ENCODE peak calls at places on chromosome 18, in six cellular contexts. I is left ventricle myocardium inferior, N is HCT116, J is RWPE1, M is PC-9, W is cardiac muscle cell. Q is an unnamed sample.

GRCh38 chr18:77162580-77162979 is 30.0 kb upstream of the MBP start:
- DNase-seq in I (no peak), N (no peak), J (no peak), M (no peak), W (no peak), Q (no peak)

GRCh38 chr18:62131305-62131909 is 55.4 kb downstream of the PIGN start:
- DNase-seq in I (no peak), N (peak), J (peak), M (peak), W (peak), Q (peak)

GRCh38 chr18:36872329-36872728 is 43.4 kb downstream of the KIAA1328 start:
- DNase-seq in I (no peak), N (no peak), J (no peak), M (no peak), W (no peak), Q (no peak)

GRCh38 chr18:30163573-30163972 is 879.0 kb downstream of the DSC3 start:
- DNase-seq in I (no peak), N (no peak), J (no peak), M (no peak), W (no peak), Q (no peak)

GRCh38 chr18:37322497-37323035 is 243.0 kb downstream of the CELF4 start:
- DNase-seq in I (no peak), N (peak), J (peak), M (peak), W (peak), Q (no peak)

GRCh38 chr18:8933714-8934284 is 168.7 kb upstream of the NDUFV2 start:
- DNase-seq in I (no peak), N (no peak), J (no peak), M (no peak), W (no peak), Q (no peak)

GRCh38 chr18:60059216-60059615 is 159.4 kb downstream of the PMAIP1 start:
- DNase-seq in I (no peak), N (no peak), J (no peak), M (no peak), W (no peak), Q (no peak)

GRCh38 chr18:74197705-74198341 is 49.5 kb downstream of the TIMM21 start:
- DNase-seq in I (no peak), N (no peak), J (no peak), M (no peak), W (no peak), Q (no peak)

GRCh38 chr18:60873708-60874107 is 459.5 kb upstream of the CDH20 start:
- DNase-seq in I (no peak), N (no peak), J (no peak), M (no peak), W (no peak), Q (no peak)

DNA sequence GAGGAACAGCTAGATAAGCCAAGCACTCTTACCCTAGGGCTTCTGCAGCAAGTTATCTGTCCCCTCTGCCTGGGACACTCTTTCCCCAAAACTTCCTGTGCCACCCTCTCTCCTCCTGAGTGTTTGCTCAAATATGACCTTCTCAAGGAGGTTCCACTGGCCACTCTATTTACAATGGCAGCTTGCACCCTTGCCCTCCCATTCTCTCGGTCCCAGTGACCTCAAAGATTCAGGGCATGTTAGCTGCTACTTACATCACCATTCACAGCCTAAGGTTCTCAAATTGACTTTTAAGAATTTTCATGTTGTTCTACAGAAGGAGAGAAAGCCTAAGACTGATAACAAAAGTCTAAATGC is 9.5 kb downstream of the ATP8B1 start:
- DNase-seq in I (no peak), N (no peak), J (no peak), M (no peak), W (no peak), Q (no peak)
- H3K27ac ChIP-seq in I (peak), N (no peak), J (no peak), M (no peak), W (no peak), Q (peak)

GRCh38 chr18:2880473-2880872 is 33.7 kb downstream of the EMILIN2 start:
- DNase-seq in I (no peak), N (no peak), J (no peak), M (no peak), W (no peak), Q (no peak)

GRCh38 chr18:2882201-2882600 is 35.4 kb downstream of the EMILIN2 start:
- DNase-seq in I (no peak), N (no peak), J (no peak), M (no peak), W (no peak), Q (no peak)

GRCh38 chr18:2883137-2883671 is 36.4 kb downstream of the EMILIN2 start:
- DNase-seq in I (no peak), N (no peak), J (no peak), M (no peak), W (peak), Q (no peak)

GRCh38 chr18:2881088-2881487 is 34.3 kb downstream of the EMILIN2 start:
- DNase-seq in I (no peak), N (no peak), J (no peak), M (no peak), W (no peak), Q (no peak)

GRCh38 chr18:2881490-2882195 is 34.8 kb downstream of the EMILIN2 start:
- DNase-seq in I (peak), N (no peak), J (no peak), M (no peak), W (no peak), Q (no peak)
- H3K27ac ChIP-seq in I (peak), N (no peak), J (no peak), M (no peak), W (peak), Q (no peak)

GRCh38 chr18:48669991-48670750 is 131.3 kb downstream of the CTIF start:
- DNase-seq in I (no peak), N (no peak), J (no peak), M (no peak), W (no peak), Q (no peak)

GRCh38 chr18:48671561-48671945 is 132.7 kb downstream of the CTIF start:
- DNase-seq in I (no peak), N (no peak), J (no peak), M (no peak), W (no peak), Q (no peak)

GRCh38 chr18:48672671-48673340 is 134.0 kb downstream of the CTIF start:
- DNase-seq in I (no peak), N (no peak), J (no peak), M (no peak), W (no peak), Q (no peak)

GRCh38 chr18:48669180-48669675 is 130.4 kb downstream of the CTIF start:
- DNase-seq in I (no peak), N (no peak), J (no peak), M (no peak), W (no peak), Q (no peak)

GRCh38 chr18:48670751-48671560 is 132.1 kb downstream of the CTIF start:
- DNase-seq in I (no peak), N (no peak), J (no peak), M (no peak), W (no peak), Q (no peak)
- H3K27ac ChIP-seq in I (no peak), N (no peak), J (no peak), M (no peak), W (no peak), Q (no peak)

DNA sequence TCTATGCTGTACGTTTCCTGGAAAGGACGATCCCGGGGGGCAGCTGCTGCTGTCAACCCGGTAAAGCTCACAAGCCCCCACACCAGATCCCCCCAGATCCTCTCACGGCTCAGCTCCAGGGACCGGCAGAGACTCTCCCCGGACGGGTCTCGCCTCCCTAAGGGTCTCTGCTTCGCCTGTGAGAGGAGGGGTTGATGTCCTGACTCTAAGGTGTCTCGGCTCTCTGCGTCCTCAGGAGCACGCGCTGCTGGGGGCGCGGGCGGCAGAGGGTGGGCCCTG is 506 bp downstream of the PSTPIP2 start:
- DNase-seq in I (no peak), N (no peak), J (no peak), M (no peak), W (no peak), Q (no peak)
- H3K27ac ChIP-seq in I (no peak), N (peak), J (peak), M (no peak), W (no peak), Q (peak)

Q was measured in prostate gland.